ENCODE peak calls at places on chromosomes 16 and 17, in five cellular contexts. One of them, this sample, is unnamed.

GRCh38 chr17:33667671-33668070 is 374.6 kb upstream of the ASIC2 start:
- DNase-seq in GM12878: no peak
- DNase-seq in trophoblast cell: no peak
- DNase-seq in neuronal stem cell: no peak
- DNase-seq in endothelial cell of umbilical vein: peak
- DNase-seq in this sample: no peak

GRCh38 chr16:75372236-75372856 is 61.0 kb downstream of the CFDP1 start:
- DNase-seq in GM12878: no peak
- DNase-seq in neuronal stem cell: no peak
- DNase-seq in trophoblast cell: no peak
- DNase-seq in endothelial cell of umbilical vein: peak
- DNase-seq in this sample: no peak

GRCh38 chr17:72915631-72916081 is 176.8 kb downstream of the SLC39A11 start:
- DNase-seq in GM12878: no peak
- DNase-seq in neuronal stem cell: no peak
- DNase-seq in trophoblast cell: no peak
- DNase-seq in endothelial cell of umbilical vein: no peak
- DNase-seq in this sample: no peak

GRCh38 chr16:19997734-19998133 is 76.0 kb downstream of the GPR139 start:
- DNase-seq in neuronal stem cell: no peak
- DNase-seq in endothelial cell of umbilical vein: no peak
- DNase-seq in GM12878: no peak
- DNase-seq in trophoblast cell: no peak
- DNase-seq in this sample: no peak

GRCh38 chr16:80803341-80804060 is 897 bp downstream of the CDYL2 start:
- DNase-seq in endothelial cell of umbilical vein: peak
- DNase-seq in GM12878: no peak
- DNase-seq in trophoblast cell: peak
- DNase-seq in neuronal stem cell: peak
- DNase-seq in this sample: no peak

GRCh38 chr17:43855061-43855460 is 8.1 kb downstream of the CD300LG start:
- DNase-seq in GM12878: no peak
- DNase-seq in endothelial cell of umbilical vein: no peak
- DNase-seq in neuronal stem cell: no peak
- DNase-seq in trophoblast cell: no peak
- DNase-seq in this sample: no peak

GRCh38 chr17:49575524-49576120 is at the start of gene NXPH3:
- DNase-seq in trophoblast cell: peak
- DNase-seq in neuronal stem cell: peak
- DNase-seq in endothelial cell of umbilical vein: peak
- DNase-seq in GM12878: no peak
- DNase-seq in this sample: peak

GRCh38 chr17:59496178-59496577 is 69.2 kb upstream of the DHX40 start:
- DNase-seq in trophoblast cell: no peak
- DNase-seq in endothelial cell of umbilical vein: no peak
- DNase-seq in neuronal stem cell: no peak
- DNase-seq in GM12878: no peak
- DNase-seq in this sample: no peak

GRCh38 chr16:86664518-86665318 is 86.4 kb downstream of the FOXL1 start:
- DNase-seq in trophoblast cell: no peak
- DNase-seq in neuronal stem cell: no peak
- DNase-seq in endothelial cell of umbilical vein: peak
- DNase-seq in GM12878: peak
- DNase-seq in this sample: peak

GRCh38 chr16:19094542-19095365 is 19.0 kb upstream of the ITPRIPL2 start:
- DNase-seq in GM12878: no peak
- DNase-seq in endothelial cell of umbilical vein: no peak
- DNase-seq in trophoblast cell: peak
- DNase-seq in neuronal stem cell: no peak
- DNase-seq in this sample: no peak

GRCh38 chr16:72216767-72217166 is 44.8 kb upstream of the PMFBP1 start:
- DNase-seq in trophoblast cell: no peak
- DNase-seq in endothelial cell of umbilical vein: no peak
- DNase-seq in neuronal stem cell: no peak
- DNase-seq in GM12878: no peak
- DNase-seq in this sample: no peak

GRCh38 chr17:4934173-4934979 is 2.3 kb downstream of the GP1BA start:
- DNase-seq in trophoblast cell: no peak
- DNase-seq in endothelial cell of umbilical vein: peak
- DNase-seq in GM12878: no peak
- DNase-seq in neuronal stem cell: no peak
- DNase-seq in this sample: peak

GRCh38 chr17:36755586-36755985 is 154.2 kb downstream of the MRM1 start:
- DNase-seq in GM12878: no peak
- DNase-seq in endothelial cell of umbilical vein: peak
- DNase-seq in trophoblast cell: no peak
- DNase-seq in neuronal stem cell: no peak
- DNase-seq in this sample: peak

GRCh38 chr17:1038459-1039118 is 41.7 kb downstream of the TIMM22 start:
- DNase-seq in trophoblast cell: no peak
- DNase-seq in endothelial cell of umbilical vein: no peak
- DNase-seq in GM12878: no peak
- DNase-seq in neuronal stem cell: no peak
- DNase-seq in this sample: no peak

GRCh38 chr17:75126954-75127353 is 4.6 kb downstream of the NT5C start:
- DNase-seq in neuronal stem cell: no peak
- DNase-seq in endothelial cell of umbilical vein: no peak
- DNase-seq in GM12878: no peak
- DNase-seq in trophoblast cell: no peak
- DNase-seq in this sample: no peak

GRCh38 chr17:41324180-41325075 is 8.9 kb upstream of the KRTAP17-1 start:
- DNase-seq in GM12878: no peak
- DNase-seq in neuronal stem cell: peak
- DNase-seq in endothelial cell of umbilical vein: no peak
- DNase-seq in trophoblast cell: no peak
- DNase-seq in this sample: peak

GRCh38 chr16:74771656-74772315 is 2.8 kb downstream of the FA2H start:
- DNase-seq in trophoblast cell: no peak
- DNase-seq in endothelial cell of umbilical vein: no peak
- DNase-seq in neuronal stem cell: no peak
- DNase-seq in GM12878: peak
- DNase-seq in this sample: no peak

GRCh38 chr16:49019081-49019633 is 262.5 kb downstream of the CBLN1 start:
- DNase-seq in GM12878: no peak
- DNase-seq in endothelial cell of umbilical vein: no peak
- DNase-seq in trophoblast cell: no peak
- DNase-seq in neuronal stem cell: peak
- DNase-seq in this sample: no peak

GRCh38 chr16:53417011-53417410 is 17.3 kb upstream of the RBL2 start:
- DNase-seq in trophoblast cell: peak
- DNase-seq in GM12878: no peak
- DNase-seq in endothelial cell of umbilical vein: no peak
- DNase-seq in neuronal stem cell: no peak
- DNase-seq in this sample: peak

GRCh38 chr17:45857977-45858708 is 13.5 kb downstream of the SPPL2C start:
- DNase-seq in endothelial cell of umbilical vein: peak
- DNase-seq in trophoblast cell: peak
- DNase-seq in GM12878: no peak
- DNase-seq in neuronal stem cell: peak
- DNase-seq in this sample: peak

GRCh38 chr17:64662774-64663367 is 764 bp upstream of the SMURF2 start:
- DNase-seq in neuronal stem cell: no peak
- DNase-seq in trophoblast cell: no peak
- DNase-seq in GM12878: no peak
- DNase-seq in endothelial cell of umbilical vein: no peak
- DNase-seq in this sample: no peak

GRCh38 chr17:45775576-45776011 is 8.5 kb upstream of the CRHR1 start:
- DNase-seq in GM12878: no peak
- DNase-seq in trophoblast cell: peak
- DNase-seq in neuronal stem cell: no peak
- DNase-seq in endothelial cell of umbilical vein: no peak
- DNase-seq in this sample: peak

GRCh38 chr17:19004601-19005441 is at the start of gene FAM83G:
- DNase-seq in GM12878: peak
- DNase-seq in trophoblast cell: peak
- DNase-seq in neuronal stem cell: no peak
- DNase-seq in endothelial cell of umbilical vein: peak
- DNase-seq in this sample: peak

GRCh38 chr16:81261049-81261648 is 22.7 kb downstream of the BCO1 start:
- DNase-seq in endothelial cell of umbilical vein: peak
- DNase-seq in trophoblast cell: no peak
- DNase-seq in neuronal stem cell: no peak
- DNase-seq in GM12878: no peak
- DNase-seq in this sample: no peak

GRCh38 chr16:30670072-30670824 is 12.0 kb downstream of the FBRS start:
- DNase-seq in neuronal stem cell: no peak
- DNase-seq in endothelial cell of umbilical vein: no peak
- DNase-seq in GM12878: no peak
- DNase-seq in trophoblast cell: no peak
- DNase-seq in this sample: no peak

GRCh38 chr17:81710514-81711308 is 1.4 kb upstream of the SLC25A10 start:
- DNase-seq in GM12878: no peak
- DNase-seq in neuronal stem cell: no peak
- DNase-seq in endothelial cell of umbilical vein: no peak
- DNase-seq in trophoblast cell: no peak
- DNase-seq in this sample: no peak

GRCh38 chr17:21380659-21381058 is 4.5 kb downstream of the KCNJ12 start:
- DNase-seq in endothelial cell of umbilical vein: no peak
- DNase-seq in GM12878: no peak
- DNase-seq in neuronal stem cell: no peak
- DNase-seq in trophoblast cell: no peak
- DNase-seq in this sample: no peak

GRCh38 chr16:68396481-68396880 is 51.8 kb downstream of the SMPD3 start:
- DNase-seq in endothelial cell of umbilical vein: peak
- DNase-seq in trophoblast cell: no peak
- DNase-seq in neuronal stem cell: no peak
- DNase-seq in GM12878: no peak
- DNase-seq in this sample: peak

GRCh38 chr16:20647736-20648135 is 49.7 kb downstream of the ACSM1 start:
- DNase-seq in neuronal stem cell: no peak
- DNase-seq in endothelial cell of umbilical vein: no peak
- DNase-seq in GM12878: no peak
- DNase-seq in trophoblast cell: no peak
- DNase-seq in this sample: no peak

GRCh38 chr17:65485388-65486299 is 75.8 kb downstream of the AXIN2 start:
- DNase-seq in neuronal stem cell: no peak
- DNase-seq in trophoblast cell: no peak
- DNase-seq in endothelial cell of umbilical vein: peak
- DNase-seq in GM12878: no peak
- DNase-seq in this sample: no peak

DNA sequence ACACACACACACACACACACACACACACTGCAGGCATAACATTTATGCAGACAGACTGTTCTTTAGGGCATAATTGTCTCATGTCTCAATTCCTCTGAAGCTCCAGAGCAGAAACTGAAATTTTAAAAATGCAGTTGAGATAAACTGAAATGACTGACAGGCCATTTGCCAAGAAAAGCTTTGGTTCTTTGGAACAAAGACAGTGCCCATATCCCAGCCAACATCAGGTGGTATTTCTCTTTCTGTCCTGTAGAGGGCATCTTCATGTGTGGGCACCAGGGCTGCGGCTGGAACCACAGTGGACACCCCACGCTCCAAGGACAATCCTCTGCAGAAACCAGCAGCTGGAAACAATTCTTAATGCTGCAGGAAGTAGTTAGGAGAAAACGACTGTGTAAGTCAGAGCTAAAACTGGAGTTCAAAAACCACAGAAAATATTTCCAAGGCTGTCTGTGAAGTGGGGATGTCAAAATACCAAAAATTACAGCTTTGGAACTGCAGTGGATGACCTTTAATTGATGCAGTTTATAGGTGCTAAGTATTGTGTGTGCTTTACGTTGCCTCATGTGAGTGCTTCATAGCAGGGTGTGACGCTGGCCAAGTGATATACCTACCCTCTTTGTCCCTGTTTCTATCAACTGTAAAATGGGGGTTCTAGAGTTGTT is 10.6 kb upstream of the MEFV start:
- DNase-seq in trophoblast cell: no peak
- DNase-seq in GM12878: no peak
- DNase-seq in endothelial cell of umbilical vein: peak
- DNase-seq in neuronal stem cell: no peak
- DNase-seq in this sample: peak
- H3K9ac ChIP-seq in trophoblast cell: no peak
- H3K9ac ChIP-seq in GM12878: no peak
- H3K9ac ChIP-seq in endothelial cell of umbilical vein: no peak
- H3K9ac ChIP-seq in neuronal stem cell: no peak
- H3K9ac ChIP-seq in this sample: no peak

GRCh38 chr16:2404099-2404498 is 25.1 kb upstream of the CCNF start:
- DNase-seq in neuronal stem cell: no peak
- DNase-seq in GM12878: no peak
- DNase-seq in endothelial cell of umbilical vein: no peak
- DNase-seq in trophoblast cell: no peak
- DNase-seq in this sample: no peak
- H2AFZ ChIP-seq in neuronal stem cell: no peak
- H2AFZ ChIP-seq in GM12878: no peak
- H2AFZ ChIP-seq in endothelial cell of umbilical vein: no peak
- H2AFZ ChIP-seq in trophoblast cell: no peak
- H2AFZ ChIP-seq in this sample: no peak

GRCh38 chr17:6872941-6873340 is 41.4 kb upstream of the TEKT1 start:
- DNase-seq in neuronal stem cell: no peak
- DNase-seq in endothelial cell of umbilical vein: no peak
- DNase-seq in GM12878: no peak
- DNase-seq in trophoblast cell: no peak
- DNase-seq in this sample: no peak

GRCh38 chr17:6870841-6871240 is 39.3 kb upstream of the TEKT1 start:
- DNase-seq in trophoblast cell: no peak
- DNase-seq in endothelial cell of umbilical vein: no peak
- DNase-seq in neuronal stem cell: no peak
- DNase-seq in GM12878: no peak
- DNase-seq in this sample: no peak

GRCh38 chr17:6862822-6863221 is 31.3 kb upstream of the TEKT1 start:
- DNase-seq in trophoblast cell: no peak
- DNase-seq in endothelial cell of umbilical vein: no peak
- DNase-seq in neuronal stem cell: no peak
- DNase-seq in GM12878: no peak
- DNase-seq in this sample: peak

GRCh38 chr17:6868579-6868978 is 37.0 kb upstream of the TEKT1 start:
- DNase-seq in trophoblast cell: peak
- DNase-seq in neuronal stem cell: no peak
- DNase-seq in endothelial cell of umbilical vein: no peak
- DNase-seq in GM12878: no peak
- DNase-seq in this sample: peak
- H3K9ac ChIP-seq in trophoblast cell: no peak
- H3K9ac ChIP-seq in neuronal stem cell: no peak
- H3K9ac ChIP-seq in endothelial cell of umbilical vein: no peak
- H3K9ac ChIP-seq in GM12878: no peak
- H3K9ac ChIP-seq in this sample: peak

GRCh38 chr16:88684569-88685155 is 1.6 kb downstream of the SNAI3 start:
- DNase-seq in GM12878: no peak
- DNase-seq in neuronal stem cell: no peak
- DNase-seq in endothelial cell of umbilical vein: no peak
- DNase-seq in trophoblast cell: no peak
- DNase-seq in this sample: no peak
- H2AFZ ChIP-seq in GM12878: no peak
- H2AFZ ChIP-seq in neuronal stem cell: no peak
- H2AFZ ChIP-seq in endothelial cell of umbilical vein: no peak
- H2AFZ ChIP-seq in trophoblast cell: no peak
- H2AFZ ChIP-seq in this sample: no peak

DNA sequence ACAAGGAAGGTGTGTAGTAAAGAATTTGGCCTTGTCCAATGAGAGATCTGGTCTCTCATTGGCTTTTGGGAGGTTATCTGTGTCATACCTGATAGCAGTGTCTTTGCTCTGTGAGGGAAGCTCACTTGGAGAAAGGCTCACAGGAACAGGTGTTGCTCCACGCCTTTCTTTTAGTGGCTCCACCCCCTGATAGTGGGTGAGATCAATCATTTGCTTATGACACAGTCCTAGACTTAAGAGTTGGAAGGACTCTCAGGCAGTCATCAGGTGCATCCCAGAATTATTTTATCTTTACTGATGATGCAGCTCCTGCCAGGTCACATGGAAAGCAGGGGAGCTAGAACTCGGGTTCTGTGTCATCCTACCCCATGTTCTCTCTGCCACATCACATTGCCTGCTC is 59.4 kb downstream of the CENPV start:
- DNase-seq in neuronal stem cell: no peak
- DNase-seq in GM12878: no peak
- DNase-seq in trophoblast cell: no peak
- DNase-seq in endothelial cell of umbilical vein: no peak
- DNase-seq in this sample: no peak
- H3K9ac ChIP-seq in neuronal stem cell: no peak
- H3K9ac ChIP-seq in GM12878: no peak
- H3K9ac ChIP-seq in trophoblast cell: no peak
- H3K9ac ChIP-seq in endothelial cell of umbilical vein: no peak
- H3K9ac ChIP-seq in this sample: no peak